ENCODE peak calls at places on chromosome 5, in eight cellular contexts. L, C, E, A, J, B, Y and P are unnamed samples.

GRCh38 chr5:42944989-42945388 is 95.1 kb downstream of the ANXA2R start:
- DNase-seq in C (peak), A (no peak), B (no peak), L (no peak), E (peak), J (no peak), Y (no peak), P (peak)

GRCh38 chr5:61048534-61048933 is 103.5 kb downstream of the NDUFAF2 start:
- DNase-seq in J (no peak), Y (no peak), C (peak), B (no peak), A (no peak), L (no peak), E (peak), P (no peak)

GRCh38 chr5:168773231-168773630 is 194.1 kb upstream of the PANK3 start:
- DNase-seq in Y (no peak), E (no peak), A (no peak), B (no peak), L (no peak), C (no peak), J (no peak), P (no peak)

GRCh38 chr5:103867857-103868598 is 305.4 kb upstream of the NUDT12 start:
- DNase-seq in B (no peak), J (no peak), C (no peak), E (no peak), L (no peak), Y (no peak), A (no peak), P (peak)

GRCh38 chr5:11737010-11737409 is 167.2 kb downstream of the CTNND2 start:
- DNase-seq in C (no peak), J (no peak), Y (no peak), A (no peak), E (no peak), L (no peak), B (no peak), P (no peak)

GRCh38 chr5:69519285-69519684 is 26.7 kb downstream of the OCLN start:
- DNase-seq in C (no peak), Y (no peak), J (no peak), E (no peak), L (no peak), A (no peak), B (no peak), P (no peak)

GRCh38 chr5:38463634-38464521 is 92.6 kb downstream of the LIFR start:
- DNase-seq in E (peak), C (peak), A (no peak), B (no peak), J (peak), L (peak), Y (peak), P (no peak)

GRCh38 chr5:93570294-93571110 is 10.5 kb downstream of the NR2F1-AS1 start:
- DNase-seq in Y (no peak), E (no peak), L (no peak), J (no peak), C (no peak), B (no peak), A (no peak), P (peak)

GRCh38 chr5:989961-990530 is 18.6 kb upstream of the NKD2 start:
- DNase-seq in L (peak), J (no peak), Y (no peak), C (no peak), B (peak), A (no peak), E (no peak), P (peak)

GRCh38 chr5:127561254-127561653 is 43.8 kb downstream of the PRRC1 start:
- DNase-seq in B (no peak), Y (no peak), E (no peak), J (no peak), L (no peak), C (peak), A (no peak), P (no peak)

GRCh38 chr5:90047113-90047512 is 362.4 kb downstream of the CETN3 start:
- DNase-seq in J (no peak), A (no peak), B (no peak), E (no peak), Y (no peak), C (no peak), L (no peak), P (no peak)

GRCh38 chr5:171207256-171207866 is 101.7 kb upstream of the TLX3 start:
- DNase-seq in E (peak), A (no peak), L (no peak), J (peak), B (no peak), C (peak), Y (no peak), P (peak)

GRCh38 chr5:2767089-2767488 is 15.6 kb upstream of the IRX2 start:
- DNase-seq in Y (peak), L (no peak), A (no peak), J (no peak), B (no peak), E (no peak), C (no peak), P (no peak)

GRCh38 chr5:150703767-150704166 is 2.9 kb upstream of the RBM22 start:
- DNase-seq in A (no peak), L (no peak), J (no peak), Y (no peak), E (no peak), C (peak), B (no peak), P (peak)

GRCh38 chr5:173234129-173234793 is 745 bp downstream of the NKX2-5 start:
- DNase-seq in C (no peak), Y (no peak), J (no peak), L (peak), E (peak), A (no peak), B (no peak), P (no peak)

GRCh38 chr5:1524481-1524798 is 680 bp upstream of the LPCAT1 start:
- DNase-seq in A (peak), E (no peak), Y (no peak), C (no peak), L (no peak), J (no peak), B (peak), P (no peak)

GRCh38 chr5:162068412-162068811 is 839 bp downstream of the GABRG2 start:
- DNase-seq in J (peak), E (peak), B (no peak), A (peak), C (no peak), L (peak), Y (no peak), P (peak)

GRCh38 chr5:160833806-160834205 is 18.2 kb downstream of the ATP10B start:
- DNase-seq in E (no peak), A (no peak), L (no peak), Y (no peak), B (no peak), C (no peak), J (no peak), P (no peak)

GRCh38 chr5:154309361-154309725 is 118.8 kb downstream of the GALNT10 start:
- DNase-seq in L (no peak), A (no peak), E (peak), C (peak), J (no peak), B (no peak), Y (no peak), P (no peak)

GRCh38 chr5:134634227-134634626 is 1.6 kb upstream of the SAR1B start:
- DNase-seq in Y (no peak), J (no peak), C (no peak), A (no peak), B (no peak), L (no peak), E (no peak), P (no peak)

GRCh38 chr5:134642931-134643530 is 5.6 kb upstream of the SEC24A start:
- DNase-seq in Y (no peak), C (no peak), A (no peak), B (no peak), J (no peak), E (no peak), L (no peak), P (no peak)

GRCh38 chr5:134637106-134637721 is 4.6 kb upstream of the SAR1B start:
- DNase-seq in L (no peak), A (peak), B (no peak), Y (no peak), J (no peak), E (no peak), C (no peak), P (no peak)

DNA sequence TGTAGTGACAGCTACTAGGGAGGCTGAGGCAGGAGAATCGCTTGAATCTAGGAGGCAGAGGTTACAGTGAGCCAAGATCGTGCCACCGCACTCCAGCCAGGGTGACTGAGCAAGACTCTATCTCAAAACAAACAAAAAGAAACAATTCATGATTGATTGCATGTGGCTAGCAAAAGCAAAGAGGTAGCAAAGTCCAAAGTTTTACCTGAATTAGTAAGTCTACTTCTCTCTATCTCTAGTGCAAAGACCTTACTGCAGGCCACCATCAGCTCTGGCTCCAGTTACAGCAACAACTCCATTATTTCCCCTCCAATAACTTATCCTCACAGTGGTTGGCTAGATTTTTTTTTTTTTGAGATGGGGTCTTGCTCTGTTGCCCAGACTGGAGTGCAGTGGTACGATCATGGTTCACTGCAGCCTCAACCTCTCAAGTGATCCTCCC is 6.2 kb upstream of the SAR1B start:
- DNase-seq in Y (no peak), B (peak), L (no peak), J (peak), A (no peak), C (no peak), E (no peak), P (no peak)
- TF ChIP-seq POLR2A in Y (no peak), B (no peak), L (no peak), J (peak), A (no peak), C (no peak), E (no peak), P (no peak)

DNA sequence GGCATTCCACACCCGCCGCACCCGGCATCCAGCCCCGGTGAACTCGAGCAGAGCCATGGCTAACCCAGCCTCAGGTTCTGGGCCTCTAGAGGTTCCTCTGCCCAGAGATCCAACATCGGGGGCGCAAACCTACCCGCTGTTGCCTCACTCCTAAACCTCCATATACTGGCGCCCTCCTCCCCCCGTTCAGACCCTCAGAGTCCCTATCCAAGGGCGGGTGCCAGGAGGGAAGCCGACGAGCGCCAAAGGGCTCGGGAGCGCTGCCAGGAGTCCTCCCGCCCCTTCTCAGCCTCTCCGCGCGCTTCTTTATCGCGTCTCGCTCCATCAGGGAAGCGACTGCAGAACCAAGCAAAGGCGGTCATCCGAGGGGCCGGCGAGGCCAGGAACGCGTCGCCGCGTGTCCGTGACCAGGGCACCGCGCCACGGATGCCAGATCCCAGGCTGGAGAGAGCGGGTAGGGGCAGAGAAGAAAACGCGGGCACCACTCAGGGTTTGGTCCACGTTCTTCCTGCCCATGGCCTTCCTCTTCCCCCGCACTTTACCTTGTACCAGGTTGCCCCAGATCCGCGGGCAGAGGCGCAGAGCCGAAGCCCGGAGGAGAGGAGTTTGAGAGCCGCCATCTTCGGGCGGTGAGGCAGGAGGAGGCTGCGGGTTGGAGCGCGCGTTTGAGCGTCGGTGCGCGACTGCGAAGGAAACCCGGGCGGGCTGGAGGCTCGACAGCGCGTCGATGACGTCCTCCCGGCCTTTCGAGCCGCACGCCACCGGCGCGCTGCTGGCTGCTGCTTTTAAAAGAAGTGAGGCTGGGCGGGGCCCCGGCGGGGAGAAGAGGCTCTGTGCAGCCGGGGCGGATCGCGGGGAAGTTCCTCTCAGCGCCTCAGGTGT is at the start of gene OXCT1:
- DNase-seq in L (peak), Y (peak), A (peak), C (peak), E (peak), B (peak), J (peak), P (peak)
- TF ChIP-seq POLR2A in L (peak), Y (no peak), A (peak), C (peak), E (no peak), B (peak), J (no peak), P (no peak)

DNA sequence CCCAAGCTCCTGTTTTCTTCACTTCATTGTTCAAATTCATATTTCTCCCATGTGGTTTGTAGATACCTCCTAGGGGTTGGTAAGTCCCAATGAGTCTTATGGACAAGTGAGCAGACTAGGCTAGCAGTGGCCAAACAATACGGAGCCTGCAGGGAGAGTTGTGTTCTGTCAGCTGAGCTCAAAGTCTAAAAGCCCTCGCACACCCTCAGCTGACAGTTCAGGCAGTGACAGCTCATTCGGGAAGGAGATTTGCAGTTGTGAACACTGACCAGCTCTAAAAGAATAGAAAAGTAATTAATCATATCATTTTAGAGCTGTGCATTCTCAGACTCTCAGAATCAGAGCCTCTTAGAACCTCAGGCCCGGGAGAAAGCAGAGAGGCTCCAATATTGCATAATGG is 95.1 kb downstream of the SH3TC2 start:
- DNase-seq in Y (no peak), L (no peak), C (no peak), J (peak), B (peak), A (no peak), E (no peak), P (no peak)
- TF ChIP-seq POLR2A in Y (no peak), L (no peak), C (no peak), J (no peak), B (no peak), A (no peak), E (no peak), P (no peak)

GRCh38 chr5:54823006-54823405 is 162.4 kb downstream of the ESM1 start:
- DNase-seq in L (no peak), A (no peak), Y (no peak), E (no peak), C (no peak), B (no peak), J (no peak), P (no peak)
- TF ChIP-seq POLR2A in L (no peak), A (no peak), Y (no peak), E (no peak), C (no peak), B (no peak), J (no peak), P (no peak)